ENCODE peak calls at places on chromosomes 1 and 21, in eight cellular contexts. D is stomach, G is psoas muscle, N is mucosa of descending colon, C is prostate gland, V is MM.1S, H is heart right ventricle, Q is upper lobe of right lung. Z is an unnamed sample.

GRCh38 chr1:226863446-226863845 is 7.0 kb upstream of the PSEN2 start:
- DNase-seq in D (no peak), G (no peak), N (no peak), C (no peak), V (no peak), H (no peak), Q (no peak), Z (peak; percentile 49)

GRCh38 chr1:42739753-42740700 is at the start of gene CLDN19:
- DNase-seq in D (no peak), G (no peak), N (peak; percentile 40), C (no peak), V (no peak), H (no peak), Q (no peak), Z (peak; percentile 72)

GRCh38 chr1:7298749-7299151 is 472.3 kb upstream of the VAMP3 start:
- DNase-seq in D (no peak), G (no peak), N (no peak), C (no peak), V (no peak), H (no peak), Q (no peak), Z (peak; percentile 60)

GRCh38 chr1:202107321-202107761 is 15.4 kb upstream of the GPR37L1 start:
- DNase-seq in D (peak; percentile 95), G (no peak), N (peak; percentile 87), C (peak; percentile 82), V (no peak), H (peak; percentile 79), Q (peak; percentile 75), Z (no peak)

GRCh38 chr1:58883037-58883887 is 99.4 kb upstream of the JUN start:
- DNase-seq in D (peak; percentile 85), G (peak; percentile 83), N (peak; percentile 68), C (peak; percentile 51), V (peak; percentile 47), H (peak; percentile 62), Q (peak; percentile 74), Z (no peak)

GRCh38 chr1:34268311-34269042 is 91.8 kb downstream of the C1orf94 start:
- DNase-seq in D (no peak), G (no peak), N (no peak), C (no peak), V (no peak), H (no peak), Q (no peak), Z (no peak)

GRCh38 chr1:10033359-10033845 is 644 bp downstream of the UBE4B start:
- DNase-seq in D (no peak), G (no peak), N (no peak), C (peak; percentile 26), V (peak; percentile 53), H (no peak), Q (no peak), Z (peak; percentile 44)

GRCh38 chr1:162213281-162213909 is 143.9 kb downstream of the NOS1AP start:
- DNase-seq in D (peak; percentile 92), G (no peak), N (peak; percentile 75), C (peak; percentile 94), V (no peak), H (peak; percentile 52), Q (peak; percentile 73), Z (peak; percentile 52)

GRCh38 chr1:172460901-172461315 is 17.0 kb upstream of the PIGC start:
- DNase-seq in D (no peak), G (no peak), N (no peak), C (no peak), V (no peak), H (no peak), Q (no peak), Z (no peak)

GRCh38 chr1:172960019-172960418 is 90.7 kb downstream of the TNFSF18 start:
- DNase-seq in D (no peak), G (no peak), N (no peak), C (no peak), V (no peak), H (no peak), Q (no peak), Z (no peak)

GRCh38 chr1:8448906-8449661 is 131.2 kb downstream of the SLC45A1 start:
- DNase-seq in D (no peak), G (no peak), N (no peak), C (peak; percentile 54), V (no peak), H (no peak), Q (no peak), Z (peak; percentile 25)

GRCh38 chr1:31488528-31488927 is 75.5 kb downstream of the SERINC2 start:
- DNase-seq in D (no peak), G (no peak), N (no peak), C (no peak), V (no peak), H (no peak), Q (no peak), Z (no peak)

GRCh38 chr1:1063945-1064831 is 9.9 kb downstream of the RNF223 start:
- DNase-seq in D (peak; percentile 77), G (peak; percentile 52), N (no peak), C (peak; percentile 56), V (peak; percentile 34), H (peak; percentile 70), Q (peak; percentile 84), Z (peak; percentile 78)

GRCh38 chr1:223700942-223701637 is 11.2 kb upstream of the CAPN2 start:
- DNase-seq in D (no peak), G (peak; percentile 46), N (no peak), C (no peak), V (no peak), H (no peak), Q (peak; percentile 78), Z (peak; percentile 94)

GRCh38 chr1:245154429-245155185 is at the start of gene KIF26B:
- DNase-seq in D (no peak), G (no peak), N (no peak), C (no peak), V (peak; percentile 44), H (peak; percentile 33), Q (peak; percentile 73), Z (peak; percentile 77)

GRCh38 chr1:94974824-94975223 is 47.9 kb upstream of the CNN3 start:
- DNase-seq in D (no peak), G (no peak), N (no peak), C (no peak), V (no peak), H (no peak), Q (no peak), Z (no peak)

GRCh38 chr1:230831706-230832105 is 36.6 kb downstream of the C1orf198 start:
- DNase-seq in D (no peak), G (no peak), N (no peak), C (no peak), V (no peak), H (no peak), Q (no peak), Z (peak; percentile 91)

GRCh38 chr1:226873771-226874578 is 3.6 kb downstream of the PSEN2 start:
- DNase-seq in D (no peak), G (no peak), N (no peak), C (no peak), V (no peak), H (no peak), Q (no peak), Z (no peak)

GRCh38 chr1:226064816-226065248 is 2.3 kb downstream of the H3-3A start:
- DNase-seq in D (peak; percentile 52), G (no peak), N (no peak), C (peak; percentile 50), V (peak; percentile 77), H (no peak), Q (no peak), Z (peak; percentile 58)

GRCh38 chr21:44800971-44801467 is 601 bp downstream of the UBE2G2 start:
- DNase-seq in D (no peak), G (no peak), N (no peak), C (no peak), V (peak; percentile 84), H (no peak), Q (no peak), Z (peak; percentile 44)

DNA sequence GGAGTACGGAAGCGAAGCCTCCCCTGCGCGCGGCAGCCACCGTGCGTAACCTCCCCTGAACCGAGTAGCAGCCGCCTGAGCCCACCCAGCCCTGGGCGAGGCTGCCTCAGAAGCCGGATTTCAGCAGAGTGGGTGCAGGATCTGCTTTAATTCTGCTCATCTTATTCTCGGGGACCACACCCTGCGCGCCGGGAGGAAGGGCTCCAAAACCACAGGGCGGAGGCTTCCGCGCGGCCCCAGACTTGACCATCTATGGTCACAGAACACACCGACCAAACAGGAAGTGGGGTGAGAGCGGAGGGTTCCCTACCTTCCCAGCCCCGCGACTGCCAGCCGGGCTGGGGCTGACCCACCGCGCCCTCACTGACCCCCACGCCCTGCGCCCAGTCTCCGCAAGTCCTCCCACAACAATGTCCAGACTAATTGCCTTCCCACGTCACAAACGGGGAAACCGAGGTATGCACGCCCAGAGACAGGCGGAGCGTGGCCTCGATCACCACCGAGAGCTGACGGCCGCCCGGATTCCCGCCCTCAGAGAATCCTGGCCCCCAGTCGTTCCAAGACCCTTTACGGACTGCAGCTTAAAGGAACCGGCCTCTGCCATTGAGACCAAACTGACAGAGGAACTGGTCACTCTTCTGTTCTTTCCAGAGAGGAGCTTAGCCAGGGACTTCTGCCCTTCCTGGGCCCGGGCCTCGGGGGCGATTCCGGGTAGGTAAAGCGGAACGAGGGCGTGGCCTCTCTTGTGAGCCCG is 595 bp upstream of the CAP1 start:
- DNase-seq in D (peak; percentile 83), G (peak; percentile 91), N (peak; percentile 97), C (peak; percentile 84), V (peak; percentile 94), H (peak; percentile 88), Q (peak; percentile 95), Z (peak; percentile 90)
- H3K4me1 ChIP-seq in D (peaks cover 57% of the 10 kb centered on the region), G (peaks cover 54% of the 10 kb centered on the region), N (peaks cover 54% of the 10 kb centered on the region), C (peaks cover 17% of the 10 kb centered on the region), V (peaks cover 25% of the 10 kb centered on the region), H (peaks cover 59% of the 10 kb centered on the region), Q (peaks cover 57% of the 10 kb centered on the region), Z (peaks cover 7% of the 10 kb centered on the region)

GRCh38 chr1:21878009-21878809 is 58.9 kb downstream of the HSPG2 start:
- DNase-seq in D (no peak), G (no peak), N (no peak), C (no peak), V (no peak), H (peak; percentile 9), Q (no peak), Z (no peak)
- H3K4me3 ChIP-seq in D (no peak overlapping the region), G (no peak overlapping the region), N (no peak overlapping the region), C (no peak overlapping the region), V (no peak overlapping the region), H (no peak overlapping the region), Q (no peak overlapping the region), Z (no peak overlapping the region)

DNA sequence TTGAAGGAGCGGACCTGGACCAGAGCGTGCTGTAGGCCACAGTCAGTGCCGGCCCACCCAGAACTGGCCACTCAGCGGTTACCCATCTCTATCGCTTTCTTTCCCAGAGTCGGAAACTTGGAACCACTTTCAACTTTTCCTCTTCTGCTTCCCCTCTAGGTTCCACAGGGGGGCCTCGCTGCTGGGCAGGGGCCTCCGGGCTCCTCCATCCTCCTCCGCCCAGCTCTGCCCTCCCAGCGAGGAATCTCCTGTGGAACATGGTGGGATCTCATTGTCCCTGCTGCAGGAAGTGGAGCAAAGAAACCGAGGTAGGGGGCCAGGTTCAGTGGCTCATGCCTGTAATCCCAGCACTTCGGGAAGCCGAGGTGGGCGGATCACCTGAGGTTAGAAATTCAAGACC is 139.2 kb downstream of the ETS2 start:
- DNase-seq in D (no peak), G (no peak), N (no peak), C (no peak), V (no peak), H (no peak), Q (no peak), Z (no peak)
- TF ChIP-seq CTCF in D (no peak), G (no peak), N (no peak), C (no peak), V (no peak), H (no peak), Q (no peak), Z (no peak)

DNA sequence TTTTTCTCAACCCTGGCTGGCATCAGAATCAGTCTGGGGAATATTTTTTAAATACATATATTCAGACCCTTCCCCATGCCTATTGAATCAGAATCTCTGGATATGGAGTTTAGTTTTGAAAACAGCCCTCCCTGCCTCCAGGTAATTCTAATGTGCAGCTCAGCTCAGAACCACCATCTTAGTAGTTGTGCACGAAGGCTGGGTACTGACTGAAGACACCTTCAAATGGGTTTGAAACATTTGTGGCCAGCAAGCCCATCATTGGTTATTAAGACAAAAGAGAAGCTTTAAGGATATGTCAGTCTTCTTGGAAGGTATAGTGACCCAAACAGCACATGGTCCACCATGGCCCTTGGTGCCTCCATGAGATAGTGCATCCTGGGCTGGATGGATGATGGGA is 7.1 kb downstream of the LRRC8D start:
- DNase-seq in D (no peak), G (no peak), N (no peak), C (no peak), V (no peak), H (no peak), Q (no peak), Z (no peak)
- H3K4me1 ChIP-seq in D (no peaks in the 10 kb centered on the region), G (peaks cover 5% of the 10 kb centered on the region), N (no peaks in the 10 kb centered on the region), C (no peaks in the 10 kb centered on the region), V (no peaks in the 10 kb centered on the region), H (peaks cover 26% of the 10 kb centered on the region), Q (peaks cover 23% of the 10 kb centered on the region), Z (peaks cover 7% of the 10 kb centered on the region)